ENCODE peak calls at places on chromosome 3, in five cellular contexts. V, N, L, M and Y are unnamed samples.

GRCh38 chr3:113147608-113148306 is 63.6 kb upstream of the BOC start:
- DNase-seq in L (no peak), M (no peak), V (no peak), N (no peak), Y (no peak)

GRCh38 chr3:143571548-143571947 is 276.7 kb downstream of the SLC9A9 start:
- DNase-seq in L (no peak), N (no peak), V (no peak), M (no peak), Y (peak; percentile 60)

GRCh38 chr3:104102386-104102785 is 1264.3 kb upstream of the ALCAM start:
- DNase-seq in L (no peak), V (no peak), N (peak; percentile 1), M (peak; percentile 36), Y (peak; percentile 22)

GRCh38 chr3:58117561-58118305 is 93.0 kb downstream of the DNASE1L3 start:
- DNase-seq in M (no peak), N (no peak), V (peak; percentile 35), L (no peak), Y (peak; percentile 27)

GRCh38 chr3:67018105-67018788 is 20.1 kb downstream of the KBTBD8 start:
- DNase-seq in N (no peak), M (no peak), V (no peak), L (no peak), Y (no peak)

GRCh38 chr3:133424937-133425869 is 25.3 kb downstream of the BFSP2 start:
- DNase-seq in V (no peak), M (no peak), L (no peak), N (no peak), Y (no peak)

GRCh38 chr3:144363856-144364255 is 392.2 kb downstream of the DIPK2A start:
- DNase-seq in N (no peak), V (no peak), L (no peak), M (no peak), Y (no peak)

GRCh38 chr3:79871656-79872055 is 103.9 kb upstream of the ROBO1 start:
- DNase-seq in N (no peak), V (no peak), L (no peak), M (no peak), Y (no peak)

GRCh38 chr3:74353039-74353438 is 261.4 kb downstream of the CNTN3 start:
- DNase-seq in N (no peak), V (no peak), M (no peak), L (no peak), Y (no peak)

GRCh38 chr3:71208273-71209095 is 375.0 kb downstream of the FOXP1 start:
- DNase-seq in M (no peak), L (no peak), V (no peak), N (no peak), Y (no peak)

GRCh38 chr3:49616491-49616941 is 57.6 kb upstream of the APEH start:
- DNase-seq in N (peak; percentile 36), V (no peak), M (peak; percentile 50), L (no peak), Y (peak; percentile 93)

GRCh38 chr3:194874206-194874605 is 188.5 kb downstream of the FAM43A start:
- DNase-seq in N (no peak), L (no peak), M (no peak), V (no peak), Y (no peak)

GRCh38 chr3:195895078-195895899 is 13.1 kb downstream of the TNK2 start:
- DNase-seq in M (peak; percentile 75), L (peak; percentile 75), N (no peak), V (no peak), Y (no peak)

GRCh38 chr3:29410660-29411405 is 130.0 kb downstream of the RBMS3 start:
- DNase-seq in M (no peak), N (no peak), V (no peak), L (no peak), Y (no peak)

GRCh38 chr3:138938056-138938876 is 8.7 kb downstream of the FOXL2 start:
- DNase-seq in L (no peak), N (no peak), M (no peak), V (no peak), Y (no peak)

GRCh38 chr3:109545746-109546145 is 208.4 kb upstream of the DPPA4 start:
- DNase-seq in N (no peak), L (no peak), M (no peak), V (no peak), Y (peak; percentile 86)

GRCh38 chr3:109806929-109807328 is 469.6 kb upstream of the DPPA4 start:
- DNase-seq in V (no peak), M (no peak), L (no peak), N (peak; percentile 37), Y (no peak)

GRCh38 chr3:56691165-56692000 is 8.3 kb upstream of the TASOR start:
- DNase-seq in M (no peak), N (no peak), V (no peak), L (no peak), Y (no peak)

GRCh38 chr3:120025520-120025919 is 68.7 kb downstream of the GSK3B start:
- DNase-seq in L (no peak), N (no peak), M (no peak), V (no peak), Y (no peak)

GRCh38 chr3:186025161-186025560 is 83.7 kb downstream of the ETV5 start:
- DNase-seq in M (no peak), N (peak; percentile 65), L (no peak), V (no peak), Y (peak; percentile 57)

GRCh38 chr3:52696830-52697621 is 8.6 kb downstream of the GLT8D1 start:
- DNase-seq in L (no peak), N (no peak), M (no peak), V (no peak), Y (no peak)

GRCh38 chr3:69082805-69083204 is 1.9 kb upstream of the ARL6IP5 start:
- DNase-seq in V (no peak), M (no peak), N (no peak), L (no peak), Y (no peak)

GRCh38 chr3:57998366-57999283 is 9.6 kb upstream of the FLNB start:
- DNase-seq in L (no peak), V (no peak), M (no peak), N (no peak), Y (no peak)

GRCh38 chr3:174049443-174049842 is 651.9 kb downstream of the NLGN1 start:
- DNase-seq in M (no peak), L (no peak), N (no peak), V (no peak), Y (no peak)

GRCh38 chr3:59809750-59810444 is 760.1 kb upstream of the CFAP20DC start:
- DNase-seq in M (no peak), V (no peak), L (no peak), N (peak; percentile 37), Y (peak; percentile 55)

GRCh38 chr3:124920718-124921117 is 13.8 kb downstream of the MUC13 start:
- DNase-seq in M (no peak), L (no peak), V (no peak), N (no peak), Y (no peak)

GRCh38 chr3:124569761-124570160 is 160.5 kb upstream of the UMPS start:
- DNase-seq in N (no peak), L (no peak), V (no peak), M (no peak), Y (no peak)

GRCh38 chr3:11240496-11240895 is 31.7 kb upstream of the ATG7 start:
- DNase-seq in V (no peak), N (no peak), M (no peak), L (no peak), Y (no peak)

GRCh38 chr3:23239181-23240068 is 36.3 kb downstream of the UBE2E2 start:
- DNase-seq in M (no peak), N (no peak), V (no peak), L (no peak), Y (no peak)
- TF ChIP-seq CTCF in M (no peak), N (no peak), V (no peak), L (no peak), Y (no peak)

GRCh38 chr3:187919535-187919934 is 174.3 kb upstream of the BCL6 start:
- DNase-seq in N (no peak), M (no peak), L (no peak), V (no peak), Y (no peak)
- H3K4me3 ChIP-seq in N (no peak overlapping the region), M (no peak overlapping the region), L (no peak overlapping the region), V (no peak overlapping the region), Y (no peak overlapping the region)

GRCh38 chr3:48558446-48559134 is 2.0 kb upstream of the PFKFB4 start:
- DNase-seq in N (no peak), V (peak; percentile 34), M (peak; percentile 86), L (no peak), Y (no peak)

GRCh38 chr3:48555949-48556795 is 431 bp downstream of the PFKFB4 start:
- DNase-seq in M (no peak), N (no peak), V (no peak), L (peak; percentile 68), Y (no peak)

GRCh38 chr3:48553886-48554845 is 2.4 kb downstream of the PFKFB4 start:
- DNase-seq in N (no peak), M (no peak), L (peak; percentile 33), V (no peak), Y (no peak)

GRCh38 chr3:48555231-48555948 is 1.2 kb downstream of the PFKFB4 start:
- DNase-seq in M (no peak), L (peak; percentile 19), V (no peak), N (no peak), Y (no peak)

DNA sequence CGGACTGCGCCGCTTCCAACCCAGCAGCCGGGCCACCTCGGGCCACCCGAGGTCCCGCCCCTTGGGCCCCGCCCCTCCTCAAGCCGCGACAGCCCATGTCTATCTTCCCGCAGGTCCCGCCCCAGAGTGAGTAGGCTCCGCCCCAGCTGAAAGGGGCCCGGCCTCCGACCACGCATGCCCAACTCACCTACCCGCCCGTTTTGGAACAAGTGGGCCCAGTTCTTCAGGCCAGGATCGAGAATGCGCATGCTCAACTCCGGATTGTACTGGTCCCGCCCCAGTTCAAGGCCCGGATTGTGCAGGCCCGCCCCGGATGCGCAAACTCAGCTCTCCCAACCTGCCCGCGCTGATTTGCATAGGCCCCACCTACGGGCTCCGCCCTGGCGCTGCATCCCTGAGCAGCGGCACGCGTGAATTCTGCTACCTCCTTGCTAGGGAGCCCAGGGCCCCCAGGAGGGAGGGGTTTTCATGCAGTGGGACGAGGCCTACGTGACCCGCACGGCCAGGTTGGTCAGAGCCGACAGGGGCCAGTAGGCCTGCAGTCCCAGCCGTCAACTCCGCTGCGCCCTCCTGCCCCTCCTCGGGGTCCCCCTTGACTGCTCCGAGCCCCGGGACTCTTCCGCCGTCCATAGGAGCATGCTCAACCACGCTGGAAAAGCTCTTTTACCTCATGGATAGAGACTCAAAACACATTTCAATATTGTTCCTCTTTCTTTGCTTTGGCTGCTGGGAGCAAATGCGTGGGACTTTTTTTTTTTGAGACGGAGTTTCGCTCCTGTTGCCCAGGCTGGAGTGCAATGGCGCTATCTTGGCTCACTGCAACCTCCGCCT is at the start of gene PFKFB4:
- DNase-seq in V (peak; percentile 99), L (peak; percentile 99), N (peak; percentile 98), M (peak; percentile 100), Y (peak; percentile 98)
- TF ChIP-seq CTCF in V (peak; percentile 26), L (no peak), N (no peak), M (peak; percentile 17), Y (no peak)

GRCh38 chr3:178537123-178537754 is 1.0 kb downstream of the KCNMB2 start:
- DNase-seq in V (no peak), M (no peak), L (no peak), N (no peak), Y (no peak)
- H3K4me3 ChIP-seq in V (no peak overlapping the region), M (peak overlapping the region; percentile 39), L (no peak overlapping the region), N (peak overlapping the region; percentile 62), Y (peak overlapping the region; percentile 45)